ENCODE peak calls at places on chromosomes 12 and 14, in eight cellular contexts. One of them, this sample, is unnamed.

GRCh38 chr14:57057803-57058202 is 210.9 kb downstream of the EXOC5 start:
- DNase-seq in adipocyte: no peak
- DNase-seq in thoracic aorta: no peak
- DNase-seq in cardiac fibroblast: no peak
- DNase-seq in colonic mucosa: no peak
- DNase-seq in fibroblast of lung: no peak
- DNase-seq in tibial artery: no peak
- DNase-seq in CD8-positive, alpha-beta T cell: no peak
- DNase-seq in this sample: no peak

GRCh38 chr12:49089831-49090773 is 4.5 kb downstream of the DHH start:
- DNase-seq in adipocyte: peak
- DNase-seq in thoracic aorta: no peak
- DNase-seq in cardiac fibroblast: peak
- DNase-seq in colonic mucosa: no peak
- DNase-seq in fibroblast of lung: peak
- DNase-seq in tibial artery: peak
- DNase-seq in CD8-positive, alpha-beta T cell: no peak
- DNase-seq in this sample: peak

GRCh38 chr12:114447274-114447716 is 41.4 kb upstream of the TBX5 start:
- DNase-seq in adipocyte: no peak
- DNase-seq in thoracic aorta: no peak
- DNase-seq in cardiac fibroblast: no peak
- DNase-seq in colonic mucosa: no peak
- DNase-seq in fibroblast of lung: no peak
- DNase-seq in tibial artery: no peak
- DNase-seq in CD8-positive, alpha-beta T cell: no peak
- DNase-seq in this sample: no peak

GRCh38 chr14:77892381-77892871 is 92.5 kb downstream of the ADCK1 start:
- DNase-seq in adipocyte: no peak
- DNase-seq in thoracic aorta: no peak
- DNase-seq in cardiac fibroblast: peak
- DNase-seq in colonic mucosa: no peak
- DNase-seq in fibroblast of lung: no peak
- DNase-seq in tibial artery: no peak
- DNase-seq in CD8-positive, alpha-beta T cell: no peak
- DNase-seq in this sample: peak

GRCh38 chr14:105364100-105364708 is 34.1 kb upstream of the TEX22 start:
- DNase-seq in adipocyte: peak
- DNase-seq in thoracic aorta: no peak
- DNase-seq in cardiac fibroblast: peak
- DNase-seq in colonic mucosa: no peak
- DNase-seq in fibroblast of lung: peak
- DNase-seq in tibial artery: no peak
- DNase-seq in CD8-positive, alpha-beta T cell: peak
- DNase-seq in this sample: peak

GRCh38 chr12:113082486-113083148 is 26.1 kb downstream of the DTX1 start:
- DNase-seq in adipocyte: no peak
- DNase-seq in thoracic aorta: no peak
- DNase-seq in cardiac fibroblast: no peak
- DNase-seq in colonic mucosa: no peak
- DNase-seq in fibroblast of lung: no peak
- DNase-seq in tibial artery: no peak
- DNase-seq in CD8-positive, alpha-beta T cell: no peak
- DNase-seq in this sample: no peak

GRCh38 chr12:119695034-119695433 is 27.1 kb downstream of the PRKAB1 start:
- DNase-seq in adipocyte: peak
- DNase-seq in thoracic aorta: no peak
- DNase-seq in cardiac fibroblast: peak
- DNase-seq in colonic mucosa: no peak
- DNase-seq in fibroblast of lung: peak
- DNase-seq in tibial artery: peak
- DNase-seq in CD8-positive, alpha-beta T cell: no peak
- DNase-seq in this sample: peak

GRCh38 chr14:74491952-74492351 is 1.2 kb downstream of the NPC2 start:
- DNase-seq in adipocyte: peak
- DNase-seq in thoracic aorta: no peak
- DNase-seq in cardiac fibroblast: peak
- DNase-seq in colonic mucosa: peak
- DNase-seq in fibroblast of lung: peak
- DNase-seq in tibial artery: no peak
- DNase-seq in CD8-positive, alpha-beta T cell: no peak
- DNase-seq in this sample: peak

GRCh38 chr12:12081836-12082497 is 11.2 kb downstream of the BCL2L14 start:
- DNase-seq in adipocyte: peak
- DNase-seq in thoracic aorta: no peak
- DNase-seq in cardiac fibroblast: peak
- DNase-seq in colonic mucosa: peak
- DNase-seq in fibroblast of lung: peak
- DNase-seq in tibial artery: no peak
- DNase-seq in CD8-positive, alpha-beta T cell: no peak
- DNase-seq in this sample: peak

GRCh38 chr12:109648446-109648980 is 65.1 kb upstream of the FAM222A start:
- DNase-seq in adipocyte: no peak
- DNase-seq in thoracic aorta: no peak
- DNase-seq in cardiac fibroblast: no peak
- DNase-seq in colonic mucosa: no peak
- DNase-seq in fibroblast of lung: no peak
- DNase-seq in tibial artery: no peak
- DNase-seq in CD8-positive, alpha-beta T cell: no peak
- DNase-seq in this sample: no peak

GRCh38 chr12:72523754-72524153 is 251.6 kb downstream of the TRHDE start:
- DNase-seq in adipocyte: no peak
- DNase-seq in thoracic aorta: no peak
- DNase-seq in cardiac fibroblast: no peak
- DNase-seq in colonic mucosa: no peak
- DNase-seq in fibroblast of lung: peak
- DNase-seq in tibial artery: no peak
- DNase-seq in CD8-positive, alpha-beta T cell: no peak
- DNase-seq in this sample: peak

GRCh38 chr12:34275129-34275528 is 252.8 kb downstream of the ALG10 start:
- DNase-seq in adipocyte: no peak
- DNase-seq in thoracic aorta: no peak
- DNase-seq in cardiac fibroblast: no peak
- DNase-seq in colonic mucosa: no peak
- DNase-seq in fibroblast of lung: no peak
- DNase-seq in tibial artery: no peak
- DNase-seq in CD8-positive, alpha-beta T cell: no peak
- DNase-seq in this sample: no peak

GRCh38 chr12:13171921-13172859 is 24.3 kb upstream of the EMP1 start:
- DNase-seq in adipocyte: peak
- DNase-seq in thoracic aorta: no peak
- DNase-seq in cardiac fibroblast: peak
- DNase-seq in colonic mucosa: peak
- DNase-seq in fibroblast of lung: no peak
- DNase-seq in tibial artery: no peak
- DNase-seq in CD8-positive, alpha-beta T cell: no peak
- DNase-seq in this sample: peak

GRCh38 chr12:27014859-27015729 is 910 bp upstream of the TM7SF3 start:
- DNase-seq in adipocyte: no peak
- DNase-seq in thoracic aorta: no peak
- DNase-seq in cardiac fibroblast: no peak
- DNase-seq in colonic mucosa: peak
- DNase-seq in fibroblast of lung: no peak
- DNase-seq in tibial artery: no peak
- DNase-seq in CD8-positive, alpha-beta T cell: no peak
- DNase-seq in this sample: no peak

GRCh38 chr12:67498981-67499380 is 149.6 kb upstream of the DYRK2 start:
- DNase-seq in adipocyte: peak
- DNase-seq in thoracic aorta: no peak
- DNase-seq in cardiac fibroblast: no peak
- DNase-seq in colonic mucosa: no peak
- DNase-seq in fibroblast of lung: no peak
- DNase-seq in tibial artery: no peak
- DNase-seq in CD8-positive, alpha-beta T cell: no peak
- DNase-seq in this sample: no peak

GRCh38 chr12:125079943-125080645 is 14.9 kb downstream of the AACS start:
- DNase-seq in adipocyte: peak
- DNase-seq in thoracic aorta: no peak
- DNase-seq in cardiac fibroblast: peak
- DNase-seq in colonic mucosa: no peak
- DNase-seq in fibroblast of lung: peak
- DNase-seq in tibial artery: peak
- DNase-seq in CD8-positive, alpha-beta T cell: no peak
- DNase-seq in this sample: peak

GRCh38 chr14:42047421-42048045 is 440.9 kb downstream of the LRFN5 start:
- DNase-seq in adipocyte: no peak
- DNase-seq in thoracic aorta: no peak
- DNase-seq in cardiac fibroblast: peak
- DNase-seq in colonic mucosa: no peak
- DNase-seq in fibroblast of lung: peak
- DNase-seq in tibial artery: no peak
- DNase-seq in CD8-positive, alpha-beta T cell: no peak
- DNase-seq in this sample: peak

GRCh38 chr12:120496353-120497340 is 734 bp downstream of the DYNLL1 start:
- DNase-seq in adipocyte: peak
- DNase-seq in thoracic aorta: peak
- DNase-seq in cardiac fibroblast: peak
- DNase-seq in colonic mucosa: peak
- DNase-seq in fibroblast of lung: peak
- DNase-seq in tibial artery: peak
- DNase-seq in CD8-positive, alpha-beta T cell: peak
- DNase-seq in this sample: peak

GRCh38 chr12:30002677-30003076 is 218.9 kb upstream of the TMTC1 start:
- DNase-seq in adipocyte: no peak
- DNase-seq in thoracic aorta: no peak
- DNase-seq in cardiac fibroblast: no peak
- DNase-seq in colonic mucosa: no peak
- DNase-seq in fibroblast of lung: no peak
- DNase-seq in tibial artery: no peak
- DNase-seq in CD8-positive, alpha-beta T cell: no peak
- DNase-seq in this sample: no peak

GRCh38 chr12:10716277-10716676 is 6.8 kb downstream of the YBX3 start:
- DNase-seq in adipocyte: no peak
- DNase-seq in thoracic aorta: no peak
- DNase-seq in cardiac fibroblast: no peak
- DNase-seq in colonic mucosa: no peak
- DNase-seq in fibroblast of lung: no peak
- DNase-seq in tibial artery: no peak
- DNase-seq in CD8-positive, alpha-beta T cell: no peak
- DNase-seq in this sample: no peak
- H3K4me3 ChIP-seq in adipocyte: peak
- H3K4me3 ChIP-seq in thoracic aorta: peak
- H3K4me3 ChIP-seq in cardiac fibroblast: peak
- H3K4me3 ChIP-seq in colonic mucosa: no peak
- H3K4me3 ChIP-seq in fibroblast of lung: peak
- H3K4me3 ChIP-seq in tibial artery: no peak
- H3K4me3 ChIP-seq in CD8-positive, alpha-beta T cell: no peak
- H3K4me3 ChIP-seq in this sample: peak

GRCh38 chr12:85278598-85279448 is 1.2 kb upstream of the ALX1 start:
- DNase-seq in adipocyte: no peak
- DNase-seq in thoracic aorta: no peak
- DNase-seq in cardiac fibroblast: no peak
- DNase-seq in colonic mucosa: no peak
- DNase-seq in fibroblast of lung: no peak
- DNase-seq in tibial artery: no peak
- DNase-seq in CD8-positive, alpha-beta T cell: no peak
- DNase-seq in this sample: no peak
- H3K4me3 ChIP-seq in adipocyte: peak
- H3K4me3 ChIP-seq in thoracic aorta: no peak
- H3K4me3 ChIP-seq in cardiac fibroblast: no peak
- H3K4me3 ChIP-seq in colonic mucosa: no peak
- H3K4me3 ChIP-seq in fibroblast of lung: no peak
- H3K4me3 ChIP-seq in tibial artery: peak
- H3K4me3 ChIP-seq in CD8-positive, alpha-beta T cell: no peak
- H3K4me3 ChIP-seq in this sample: peak

GRCh38 chr12:97309921-97310320 is 152.7 kb upstream of the RMST start:
- DNase-seq in adipocyte: no peak
- DNase-seq in thoracic aorta: no peak
- DNase-seq in cardiac fibroblast: no peak
- DNase-seq in colonic mucosa: no peak
- DNase-seq in fibroblast of lung: no peak
- DNase-seq in tibial artery: no peak
- DNase-seq in CD8-positive, alpha-beta T cell: no peak
- DNase-seq in this sample: no peak

GRCh38 chr12:97312570-97313135 is 150.0 kb upstream of the RMST start:
- DNase-seq in adipocyte: no peak
- DNase-seq in thoracic aorta: no peak
- DNase-seq in cardiac fibroblast: no peak
- DNase-seq in colonic mucosa: no peak
- DNase-seq in fibroblast of lung: no peak
- DNase-seq in tibial artery: no peak
- DNase-seq in CD8-positive, alpha-beta T cell: no peak
- DNase-seq in this sample: no peak

GRCh38 chr12:97308576-97309198 is 153.9 kb upstream of the RMST start:
- DNase-seq in adipocyte: peak
- DNase-seq in thoracic aorta: no peak
- DNase-seq in cardiac fibroblast: peak
- DNase-seq in colonic mucosa: no peak
- DNase-seq in fibroblast of lung: peak
- DNase-seq in tibial artery: no peak
- DNase-seq in CD8-positive, alpha-beta T cell: no peak
- DNase-seq in this sample: peak

DNA sequence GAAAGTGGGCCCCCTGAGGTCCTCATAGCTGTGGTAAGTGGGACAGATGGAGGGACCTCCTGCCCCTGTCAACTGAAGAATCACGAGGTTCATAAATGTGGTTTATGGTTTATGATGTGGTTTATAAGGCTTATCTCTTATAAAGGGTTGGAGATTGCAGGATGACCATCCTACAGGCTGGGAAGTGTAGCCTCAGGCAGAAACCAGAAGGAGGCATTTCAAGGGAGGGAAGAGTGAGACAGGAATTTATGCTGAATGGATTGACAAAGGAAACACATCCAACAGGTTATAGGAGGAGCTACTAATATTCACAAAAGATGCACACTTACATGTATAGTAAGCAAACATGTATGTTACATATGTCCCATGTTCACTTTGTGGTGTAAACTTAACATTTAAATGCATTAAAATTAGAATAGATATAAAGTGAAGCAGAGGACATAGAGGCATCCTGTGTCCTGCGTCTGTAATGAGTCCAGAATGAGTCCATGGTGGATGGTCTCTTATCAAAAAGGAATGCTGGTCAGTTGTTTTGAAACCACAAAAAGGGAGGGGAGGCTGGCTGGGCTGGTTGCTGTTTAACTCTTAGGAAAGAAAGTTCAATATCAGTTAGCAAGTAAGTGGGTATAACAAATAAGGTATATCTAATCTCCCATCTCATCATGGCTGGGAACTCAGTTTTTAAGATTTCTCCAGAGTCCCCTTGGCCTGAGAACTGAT is 149.0 kb upstream of the RMST start:
- DNase-seq in adipocyte: no peak
- DNase-seq in thoracic aorta: no peak
- DNase-seq in cardiac fibroblast: no peak
- DNase-seq in colonic mucosa: no peak
- DNase-seq in fibroblast of lung: no peak
- DNase-seq in tibial artery: no peak
- DNase-seq in CD8-positive, alpha-beta T cell: no peak
- DNase-seq in this sample: no peak
- H3K4me3 ChIP-seq in adipocyte: no peak
- H3K4me3 ChIP-seq in thoracic aorta: no peak
- H3K4me3 ChIP-seq in cardiac fibroblast: no peak
- H3K4me3 ChIP-seq in colonic mucosa: no peak
- H3K4me3 ChIP-seq in fibroblast of lung: no peak
- H3K4me3 ChIP-seq in tibial artery: no peak
- H3K4me3 ChIP-seq in CD8-positive, alpha-beta T cell: no peak
- H3K4me3 ChIP-seq in this sample: no peak

DNA sequence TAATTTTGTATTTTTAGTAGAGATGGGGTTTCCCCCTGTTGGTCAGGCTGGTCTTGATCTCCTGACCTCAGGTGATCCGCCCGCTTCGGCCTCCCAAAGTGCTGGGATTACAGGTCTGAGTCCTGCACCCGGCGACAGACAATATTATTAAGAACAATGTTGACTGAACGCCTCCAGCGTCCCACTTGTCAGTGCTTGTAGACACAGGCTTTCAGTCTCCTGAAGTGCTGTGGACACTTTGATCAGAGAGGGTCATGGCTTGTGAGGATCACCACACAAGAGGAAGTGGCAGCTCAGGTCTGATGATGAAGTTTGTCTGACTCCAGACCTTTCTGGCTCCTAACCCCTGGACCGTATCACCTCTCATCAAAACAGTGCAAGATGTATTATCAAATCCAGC is 114.6 kb downstream of the CHST11 start:
- DNase-seq in adipocyte: no peak
- DNase-seq in thoracic aorta: no peak
- DNase-seq in cardiac fibroblast: no peak
- DNase-seq in colonic mucosa: no peak
- DNase-seq in fibroblast of lung: no peak
- DNase-seq in tibial artery: no peak
- DNase-seq in CD8-positive, alpha-beta T cell: no peak
- DNase-seq in this sample: no peak
- H3K4me3 ChIP-seq in adipocyte: no peak
- H3K4me3 ChIP-seq in thoracic aorta: no peak
- H3K4me3 ChIP-seq in cardiac fibroblast: no peak
- H3K4me3 ChIP-seq in colonic mucosa: no peak
- H3K4me3 ChIP-seq in fibroblast of lung: no peak
- H3K4me3 ChIP-seq in tibial artery: no peak
- H3K4me3 ChIP-seq in CD8-positive, alpha-beta T cell: no peak
- H3K4me3 ChIP-seq in this sample: no peak

This sample was measured in choroid plexus epithelial cell.